ENCODE peak calls at places on chromosomes 11 and 22, in nine cellular contexts. L, N, J, K, H, T, Z, U and V are unnamed samples.

GRCh38 chr11:15434529-15434928 is 319.8 kb downstream of the INSC start:
- DNase-seq in K (no peak), J (no peak), T (no peak), Z (no peak), U (no peak), N (no peak), L (no peak), H (no peak), V (no peak)

GRCh38 chr11:72685560-72686480 is 11.6 kb upstream of the PDE2A start:
- DNase-seq in K (no peak), J (no peak), L (no peak), U (no peak), T (no peak), N (no peak), Z (no peak), H (no peak), V (no peak)

GRCh38 chr11:47591764-47592163 is 2.4 kb downstream of the C1QTNF4 start:
- DNase-seq in N (no peak), J (no peak), L (no peak), K (no peak), U (no peak), T (peak), H (no peak), Z (no peak), V (no peak)

GRCh38 chr22:20211997-20212753 is 55.9 kb downstream of the RTN4R start:
- DNase-seq in U (no peak), T (no peak), N (no peak), L (peak), H (no peak), K (no peak), Z (no peak), J (peak), V (no peak)

GRCh38 chr11:10865837-10866270 is 8.0 kb upstream of the ZBED5 start:
- DNase-seq in K (no peak), L (no peak), Z (no peak), N (no peak), U (no peak), T (no peak), H (no peak), J (no peak), V (no peak)

GRCh38 chr11:24234822-24235508 is 261.9 kb upstream of the LUZP2 start:
- DNase-seq in J (no peak), N (no peak), U (no peak), H (no peak), K (no peak), T (peak), Z (no peak), L (peak), V (no peak)

GRCh38 chr22:38049812-38050619 is 7.2 kb upstream of the PICK1 start:
- DNase-seq in T (no peak), N (no peak), J (no peak), L (no peak), Z (no peak), K (no peak), H (no peak), U (no peak), V (no peak)

GRCh38 chr11:131694526-131695424 is 324.4 kb downstream of the NTM start:
- DNase-seq in U (peak), Z (peak), N (peak), J (peak), L (peak), H (peak), T (peak), K (peak), V (peak)

GRCh38 chr11:60970369-60970774 is 1.1 kb upstream of the CD6 start:
- DNase-seq in K (peak), H (peak), J (peak), T (peak), L (no peak), Z (peak), N (peak), U (no peak), V (peak)

GRCh38 chr11:102120006-102120405 is 9.8 kb downstream of the YAP1 start:
- DNase-seq in H (no peak), U (no peak), J (no peak), T (peak), K (no peak), L (no peak), Z (no peak), N (no peak), V (no peak)

GRCh38 chr11:131423715-131424114 is 53.3 kb downstream of the NTM start:
- DNase-seq in K (no peak), L (no peak), J (peak), U (no peak), Z (no peak), H (no peak), T (no peak), N (no peak), V (no peak)

GRCh38 chr11:111176603-111177002 is 68.9 kb upstream of the POU2AF2 start:
- DNase-seq in H (no peak), L (no peak), K (no peak), U (no peak), Z (no peak), T (no peak), J (no peak), N (no peak), V (no peak)

GRCh38 chr22:35561796-35562526 is 21.3 kb downstream of the RASD2 start:
- DNase-seq in N (no peak), T (no peak), L (no peak), Z (no peak), K (no peak), H (no peak), J (peak), U (no peak), V (no peak)

GRCh38 chr22:45098056-45098455 is 65.7 kb upstream of the NUP50 start:
- DNase-seq in U (no peak), T (no peak), J (no peak), L (no peak), N (no peak), H (no peak), Z (no peak), K (no peak), V (no peak)

GRCh38 chr11:104254347-104254746 is 90.4 kb upstream of the PDGFD start:
- DNase-seq in U (peak), H (no peak), T (peak), J (no peak), N (no peak), L (no peak), Z (no peak), K (no peak), V (no peak)

GRCh38 chr11:70073881-70074371 is 4.2 kb upstream of the ANO1 start:
- DNase-seq in L (no peak), T (no peak), U (no peak), Z (no peak), J (peak), N (no peak), K (no peak), H (no peak), V (no peak)

GRCh38 chr22:31488988-31489617 is 539 bp downstream of the EIF4ENIF1 start:
- DNase-seq in U (no peak), T (peak), N (peak), L (no peak), J (peak), Z (peak), H (peak), K (peak), V (peak)

GRCh38 chr11:3894128-3894731 is 38.8 kb downstream of the STIM1 start:
- DNase-seq in L (no peak), N (peak), T (no peak), J (peak), K (no peak), H (no peak), U (no peak), Z (no peak), V (no peak)

GRCh38 chr11:2305140-2305861 is 3.5 kb downstream of the TSPAN32 start:
- DNase-seq in H (peak), Z (peak), U (no peak), L (peak), T (peak), K (peak), J (peak), N (peak), V (peak)

GRCh38 chr11:90243534-90243933 is 20.7 kb upstream of the CHORDC1 start:
- DNase-seq in H (no peak), N (no peak), K (no peak), T (no peak), L (peak), J (no peak), U (peak), Z (no peak), V (no peak)

GRCh38 chr22:50720301-50720845 is 17.6 kb upstream of the ACR start:
- DNase-seq in J (no peak), H (no peak), K (no peak), U (no peak), N (no peak), L (no peak), T (peak), Z (no peak), V (no peak)

GRCh38 chr11:27459191-27459590 is 13.4 kb downstream of the LGR4 start:
- DNase-seq in H (no peak), U (no peak), L (no peak), K (no peak), N (no peak), Z (no peak), T (no peak), J (no peak), V (no peak)

GRCh38 chr11:8870461-8871282 is 40.3 kb upstream of the AKIP1 start:
- DNase-seq in K (no peak), J (peak), U (peak), N (peak), T (peak), L (peak), Z (no peak), H (no peak), V (no peak)